ENCODE peak calls at places on chromosomes 4 and X, in five cellular contexts. E is choroid plexus epithelial cell, D is uterus, G is endothelial cell, Z is mucosa of descending colon. W is an unnamed sample.
A peak's percentile ranks its signal among the peaks of the same experiment; 100 is the strongest.

GRCh38 chrX:134865730-134866129 is 125.1 kb upstream of the SMIM10 start:
- DNase-seq in E (no peak), D (no peak), G (no peak), Z (no peak), W (no peak)

GRCh38 chrX:12770440-12770839 is 20.8 kb upstream of the PRPS2 start:
- DNase-seq in E (peak; percentile 58), D (no peak), G (no peak), Z (no peak), W (peak; percentile 41)

GRCh38 chr4:17619416-17620105 is 5.1 kb downstream of the MED28 start:
- DNase-seq in E (peak; percentile 77), D (no peak), G (no peak), Z (no peak), W (peak; percentile 88)

GRCh38 chr4:47383829-47384427 is 79.6 kb downstream of the COMMD8 start:
- DNase-seq in E (peak; percentile 63), D (no peak), G (no peak), Z (no peak), W (peak; percentile 41)

GRCh38 chrX:68895339-68896250 is 66.8 kb downstream of the EFNB1 start:
- DNase-seq in E (peak; percentile 37), D (peak; percentile 70), G (no peak), Z (peak; percentile 59), W (peak; percentile 29)

GRCh38 chr4:87985097-87985886 is 9.8 kb downstream of the SPP1 start:
- DNase-seq in E (peak; percentile 56), D (peak; percentile 40), G (peak; percentile 46), Z (no peak), W (peak; percentile 39)

GRCh38 chrX:48071064-48071985 is at the start of gene ZNF630:
- DNase-seq in E (peak; percentile 67), D (peak; percentile 79), G (peak; percentile 42), Z (peak; percentile 88), W (peak; percentile 26)

GRCh38 chr4:38318737-38319455 is 345.1 kb upstream of the KLF3 start:
- DNase-seq in E (peak; percentile 99), D (peak; percentile 91), G (peak; percentile 79), Z (peak; percentile 94), W (peak; percentile 97)

GRCh38 chr4:53992785-53993184 is 71.6 kb downstream of the CHIC2 start:
- DNase-seq in E (peak; percentile 16), D (no peak), G (no peak), Z (no peak), W (no peak)

GRCh38 chr4:79920454-79920853 is 152.6 kb downstream of the ANTXR2 start:
- DNase-seq in E (no peak), D (no peak), G (no peak), Z (no peak), W (no peak)

GRCh38 chrX:43969504-43970501 is 3.4 kb downstream of the NDP start:
- DNase-seq in E (peak; percentile 23), D (peak; percentile 39), G (no peak), Z (peak; percentile 41), W (peak; percentile 76)

GRCh38 chrX:52341493-52341892 is 27.3 kb upstream of the XAGE2 start:
- DNase-seq in E (peak; percentile 6), D (no peak), G (no peak), Z (no peak), W (peak; percentile 43)

GRCh38 chrX:17706676-17707075 is 30.6 kb upstream of the SCML1 start:
- DNase-seq in E (peak; percentile 80), D (peak; percentile 19), G (no peak), Z (no peak), W (peak; percentile 63)

GRCh38 chr4:92059615-92060014 is 244.2 kb upstream of the GRID2 start:
- DNase-seq in E (no peak), D (no peak), G (no peak), Z (no peak), W (no peak)

GRCh38 chr4:23770011-23770410 is 119.8 kb downstream of the PPARGC1A start:
- DNase-seq in E (peak; percentile 2), D (no peak), G (no peak), Z (no peak), W (peak; percentile 18)

GRCh38 chrX:132940727-132941162 is 17.7 kb downstream of the HS6ST2 start:
- DNase-seq in E (peak; percentile 24), D (no peak), G (no peak), Z (no peak), W (no peak)

GRCh38 chr4:105343523-105343931 is 130.3 kb downstream of the PPA2 start:
- DNase-seq in E (peak; percentile 51), D (no peak), G (no peak), Z (no peak), W (no peak)

GRCh38 chr4:3787489-3788365 is 21.5 kb downstream of the ADRA2C start:
- DNase-seq in E (no peak), D (no peak), G (no peak), Z (no peak), W (no peak)

GRCh38 chr4:55318135-55318534 is 27.9 kb upstream of the SRD5A3 start:
- DNase-seq in E (peak; percentile 23), D (peak; percentile 28), G (no peak), Z (no peak), W (peak; percentile 50)

GRCh38 chr4:8590546-8590880 is 2.1 kb upstream of the CPZ start:
- DNase-seq in E (no peak), D (no peak), G (no peak), Z (no peak), W (no peak)

GRCh38 chr4:93359609-93360008 is 468.9 kb upstream of the ATOH1 start:
- DNase-seq in E (no peak), D (no peak), G (no peak), Z (no peak), W (no peak)

GRCh38 chr4:66539745-66540144 is 869.5 kb upstream of the EPHA5 start:
- DNase-seq in E (peak; percentile 47), D (no peak), G (no peak), Z (no peak), W (no peak)

GRCh38 chr4:176340871-176341685 is 21.3 kb downstream of the SPCS3 start:
- DNase-seq in E (peak; percentile 75), D (no peak), G (no peak), Z (no peak), W (peak; percentile 72)

GRCh38 chrX:30504309-30504708 is 73.3 kb downstream of the TASL start:
- DNase-seq in E (peak; percentile 57), D (no peak), G (no peak), Z (no peak), W (peak; percentile 51)

GRCh38 chr4:140603286-140603685 is 34.5 kb upstream of the UCP1 start:
- DNase-seq in E (no peak), D (no peak), G (no peak), Z (no peak), W (no peak)

GRCh38 chr4:8035371-8035780 is 95.7 kb upstream of the AFAP1 start:
- DNase-seq in E (peak; percentile 83), D (no peak), G (no peak), Z (peak; percentile 6), W (peak; percentile 6)

GRCh38 chr4:20317424-20317985 is 65.8 kb downstream of the SLIT2 start:
- DNase-seq in E (no peak), D (no peak), G (no peak), Z (no peak), W (no peak)

W was measured in fibroblast of mammary gland.